ENCODE peak calls at places on chromosomes 3 and 15, in ten cellular contexts. Q, P, U, J, O, W, C, X, D and S are unnamed samples.

GRCh38 chr15:41438206-41438605 is 21.3 kb downstream of the RTF1 start:
- DNase-seq in W (no peak), U (no peak), Q (no peak), C (no peak), J (no peak), P (no peak), X (no peak), O (peak; percentile 90), D (no peak), S (no peak)

GRCh38 chr15:71841563-71841962 is 31.2 kb downstream of the NR2E3 start:
- DNase-seq in U (no peak), W (no peak), X (no peak), D (no peak), P (no peak), Q (no peak), O (no peak), J (no peak), C (no peak), S (no peak)

GRCh38 chr3:76436895-76437294 is 603.0 kb upstream of the ROBO2 start:
- DNase-seq in P (no peak), C (no peak), W (peak; percentile 52), Q (no peak), D (no peak), X (no peak), J (peak; percentile 1), U (no peak), O (no peak), S (no peak)

GRCh38 chr3:183498634-183499033 is 56.9 kb downstream of the KLHL6 start:
- DNase-seq in P (no peak), J (no peak), O (no peak), D (no peak), C (no peak), Q (no peak), U (no peak), X (no peak), W (no peak), S (no peak)

GRCh38 chr3:123949606-123950005 is 11.4 kb downstream of the CCDC14 start:
- DNase-seq in W (peak; percentile 62), P (no peak), X (no peak), D (no peak), J (peak; percentile 29), U (no peak), O (no peak), C (no peak), Q (peak; percentile 32), S (no peak)

GRCh38 chr3:113405180-113405579 is 36.1 kb downstream of the CFAP44 start:
- DNase-seq in U (no peak), C (no peak), O (no peak), J (peak; percentile 81), Q (no peak), X (no peak), P (no peak), W (peak; percentile 63), D (no peak), S (no peak)

GRCh38 chr15:43370310-43370974 is 401 bp downstream of the ZSCAN29 start:
- DNase-seq in D (no peak), Q (no peak), X (peak; percentile 37), W (peak; percentile 48), J (peak; percentile 42), P (no peak), U (peak; percentile 53), C (peak; percentile 54), O (peak; percentile 14), S (no peak)

GRCh38 chr3:150073031-150073430 is 102.3 kb upstream of the PFN2 start:
- DNase-seq in J (no peak), Q (no peak), P (no peak), C (no peak), X (no peak), D (no peak), U (no peak), W (peak; percentile 72), O (no peak), S (no peak)

GRCh38 chr3:45178131-45179023 is 32.2 kb upstream of the CDCP1 start:
- DNase-seq in P (no peak), W (peak; percentile 61), O (no peak), C (no peak), X (no peak), U (no peak), Q (no peak), D (peak; percentile 57), J (no peak), S (no peak)

GRCh38 chr3:126932188-126932931 is 50.6 kb upstream of the PLXNA1 start:
- DNase-seq in W (peak; percentile 84), U (no peak), Q (no peak), C (no peak), D (no peak), J (peak; percentile 53), P (no peak), X (no peak), O (no peak), S (no peak)

GRCh38 chr15:81189583-81190283 is 6.9 kb upstream of the IL16 start:
- DNase-seq in U (no peak), P (no peak), J (peak; percentile 99), C (peak; percentile 67), Q (peak; percentile 99), O (peak; percentile 22), X (no peak), W (peak; percentile 45), D (no peak), S (no peak)

GRCh38 chr3:156388469-156389150 is 166.3 kb downstream of the SSR3 start:
- DNase-seq in Q (peak; percentile 41), W (peak; percentile 80), C (no peak), X (no peak), J (peak; percentile 69), O (no peak), P (no peak), U (no peak), D (peak; percentile 17), S (no peak)

GRCh38 chr3:132382688-132383194 is 34.6 kb upstream of the DNAJC13 start:
- DNase-seq in X (no peak), U (no peak), O (no peak), Q (no peak), J (no peak), P (no peak), W (no peak), C (peak; percentile 66), D (no peak), S (no peak)

GRCh38 chr3:16401273-16401672 is 112.2 kb downstream of the RFTN1 start:
- DNase-seq in J (no peak), Q (no peak), P (no peak), C (no peak), D (no peak), U (no peak), W (no peak), O (no peak), X (no peak), S (no peak)

GRCh38 chr15:57878573-57878972 is 172.1 kb downstream of the POLR2M start:
- DNase-seq in O (no peak), U (no peak), J (peak; percentile 11), Q (no peak), D (no peak), W (peak; percentile 72), X (no peak), P (no peak), C (no peak), S (no peak)

GRCh38 chr15:71781179-71781964 is 29.0 kb upstream of the NR2E3 start:
- DNase-seq in U (no peak), P (no peak), O (no peak), W (peak; percentile 65), C (no peak), X (no peak), Q (no peak), D (no peak), J (no peak), S (no peak)

GRCh38 chr15:50107157-50107556 is 11.9 kb downstream of the ATP8B4 start:
- DNase-seq in P (no peak), X (no peak), W (no peak), D (no peak), Q (no peak), J (no peak), O (no peak), C (no peak), U (no peak), S (no peak)

GRCh38 chr3:189625071-189625470 is 6.1 kb upstream of the TP63 start:
- DNase-seq in O (no peak), W (no peak), D (no peak), X (no peak), U (no peak), C (no peak), Q (no peak), P (no peak), J (no peak), S (no peak)

GRCh38 chr3:115239717-115240116 is 92.6 kb upstream of the ZBTB20 start:
- DNase-seq in D (peak; percentile 69), Q (peak; percentile 86), P (no peak), C (peak; percentile 70), J (peak; percentile 99), U (peak; percentile 86), X (no peak), W (peak; percentile 98), O (peak; percentile 78), S (no peak)

GRCh38 chr3:53160660-53161344 is at the start of gene PRKCD:
- DNase-seq in C (peak; percentile 93), J (peak; percentile 87), X (peak; percentile 64), D (peak; percentile 20), Q (peak; percentile 39), O (peak; percentile 94), P (peak; percentile 69), W (peak; percentile 81), U (peak; percentile 43), S (peak; percentile 75)

GRCh38 chr3:11300970-11301369 is 28.8 kb downstream of the ATG7 start:
- DNase-seq in X (no peak), D (no peak), U (no peak), C (no peak), J (no peak), P (no peak), Q (no peak), W (peak; percentile 24), O (no peak), S (no peak)

GRCh38 chr15:95292790-95293450 is 1037.6 kb upstream of the NR2F2 start:
- DNase-seq in J (peak; percentile 60), D (no peak), P (no peak), U (no peak), X (no peak), W (no peak), Q (no peak), C (no peak), O (no peak), S (no peak)

GRCh38 chr15:95129589-95129988 is 898.2 kb downstream of the MCTP2 start:
- DNase-seq in U (no peak), O (peak; percentile 20), D (no peak), J (peak; percentile 58), W (no peak), C (no peak), P (no peak), X (no peak), Q (peak; percentile 46), S (no peak)

GRCh38 chr15:100284191-100284590 is 57.6 kb downstream of the ADAMTS17 start:
- DNase-seq in C (no peak), W (no peak), X (no peak), J (no peak), D (no peak), Q (no peak), P (no peak), U (no peak), O (no peak), S (no peak)

GRCh38 chr15:82538961-82539689 is 1.1 kb downstream of the RPS17 start:
- DNase-seq in U (no peak), W (peak; percentile 36), O (no peak), X (no peak), J (peak; percentile 24), D (no peak), Q (no peak), C (no peak), P (no peak), S (no peak)

GRCh38 chr15:70936326-70936725 is 43.7 kb downstream of the LRRC49 start:
- DNase-seq in X (no peak), J (peak; percentile 12), U (peak; percentile 60), D (no peak), O (no peak), W (no peak), Q (no peak), P (no peak), C (no peak), S (no peak)

GRCh38 chr3:7307410-7307809 is 446.5 kb downstream of the GRM7 start:
- DNase-seq in U (no peak), D (no peak), O (no peak), C (no peak), W (no peak), J (peak; percentile 61), X (no peak), Q (no peak), P (no peak), S (no peak)

GRCh38 chr3:98003306-98003969 is 31.2 kb upstream of the RIOX2 start:
- DNase-seq in U (no peak), X (no peak), W (no peak), P (no peak), O (no peak), D (no peak), Q (no peak), C (no peak), J (no peak), S (no peak)